ENCODE peak calls at places on chromosome 5, in five cellular contexts. Z is GM12878, Q is HCT116, D is SK-N-SH, S is H1. R is an unnamed sample.

GRCh38 chr5:51960617-51961115 is 577.4 kb downstream of the ISL1 start:
- DNase-seq in D (peak), S (no peak), Z (no peak), Q (peak), R (no peak)

GRCh38 chr5:32928761-32929160 is 217.6 kb downstream of the NPR3 start:
- DNase-seq in S (no peak), Z (no peak), D (no peak), Q (no peak), R (no peak)

GRCh38 chr5:56900858-56901578 is 8.4 kb upstream of the SETD9 start:
- DNase-seq in Z (no peak), D (peak), Q (peak), S (no peak), R (peak)

GRCh38 chr5:53616939-53617549 is 56.6 kb downstream of the NDUFS4 start:
- DNase-seq in S (no peak), D (no peak), Z (no peak), Q (no peak), R (peak)

GRCh38 chr5:110335361-110336046 is 391.0 kb downstream of the TMEM232 start:
- DNase-seq in S (no peak), D (no peak), Z (no peak), Q (no peak), R (no peak)

GRCh38 chr5:128681764-128682664 is 144.0 kb upstream of the FBN2 start:
- DNase-seq in S (no peak), Z (no peak), Q (peak), D (no peak), R (no peak)

GRCh38 chr5:95812100-95812472 is 10.4 kb downstream of the GLRX start:
- DNase-seq in S (no peak), Q (no peak), Z (no peak), D (peak), R (no peak)

GRCh38 chr5:180439911-180440769 is 54.0 kb upstream of the CNOT6 start:
- DNase-seq in S (peak), D (no peak), Q (no peak), Z (no peak), R (no peak)

GRCh38 chr5:103804714-103805113 is 242.1 kb upstream of the NUDT12 start:
- DNase-seq in Q (no peak), D (no peak), Z (no peak), S (no peak), R (no peak)

GRCh38 chr5:119074419-119074818 is 3.5 kb downstream of the DMXL1 start:
- DNase-seq in Q (no peak), S (no peak), Z (peak), D (no peak), R (no peak)

GRCh38 chr5:56873056-56873455 is 36.3 kb upstream of the SETD9 start:
- DNase-seq in S (no peak), Q (no peak), Z (no peak), D (no peak), R (no peak)

GRCh38 chr5:178293400-178293799 is 60.8 kb upstream of the PHYKPL start:
- DNase-seq in Z (no peak), Q (no peak), D (peak), S (no peak), R (no peak)

GRCh38 chr5:82594097-82594496 is 315.9 kb upstream of the RPS23 start:
- DNase-seq in S (no peak), Q (no peak), D (no peak), Z (no peak), R (no peak)

GRCh38 chr5:174172104-174172965 is 126.8 kb downstream of the NSG2 start:
- DNase-seq in S (no peak), Q (no peak), D (no peak), Z (no peak), R (no peak)

GRCh38 chr5:139794067-139794846 is 1.4 kb upstream of the PSD2 start:
- DNase-seq in D (no peak), Z (no peak), Q (no peak), S (no peak), R (no peak)

GRCh38 chr5:139797856-139798510 is 2.4 kb downstream of the PSD2 start:
- DNase-seq in Q (no peak), S (no peak), D (no peak), Z (no peak), R (no peak)

GRCh38 chr5:139797335-139797734 is 1.7 kb downstream of the PSD2 start:
- DNase-seq in D (no peak), S (no peak), Q (no peak), Z (no peak), R (no peak)

GRCh38 chr5:139796061-139796806 is 626 bp downstream of the PSD2 start:
- DNase-seq in Q (no peak), Z (no peak), S (no peak), D (peak), R (no peak)

DNA sequence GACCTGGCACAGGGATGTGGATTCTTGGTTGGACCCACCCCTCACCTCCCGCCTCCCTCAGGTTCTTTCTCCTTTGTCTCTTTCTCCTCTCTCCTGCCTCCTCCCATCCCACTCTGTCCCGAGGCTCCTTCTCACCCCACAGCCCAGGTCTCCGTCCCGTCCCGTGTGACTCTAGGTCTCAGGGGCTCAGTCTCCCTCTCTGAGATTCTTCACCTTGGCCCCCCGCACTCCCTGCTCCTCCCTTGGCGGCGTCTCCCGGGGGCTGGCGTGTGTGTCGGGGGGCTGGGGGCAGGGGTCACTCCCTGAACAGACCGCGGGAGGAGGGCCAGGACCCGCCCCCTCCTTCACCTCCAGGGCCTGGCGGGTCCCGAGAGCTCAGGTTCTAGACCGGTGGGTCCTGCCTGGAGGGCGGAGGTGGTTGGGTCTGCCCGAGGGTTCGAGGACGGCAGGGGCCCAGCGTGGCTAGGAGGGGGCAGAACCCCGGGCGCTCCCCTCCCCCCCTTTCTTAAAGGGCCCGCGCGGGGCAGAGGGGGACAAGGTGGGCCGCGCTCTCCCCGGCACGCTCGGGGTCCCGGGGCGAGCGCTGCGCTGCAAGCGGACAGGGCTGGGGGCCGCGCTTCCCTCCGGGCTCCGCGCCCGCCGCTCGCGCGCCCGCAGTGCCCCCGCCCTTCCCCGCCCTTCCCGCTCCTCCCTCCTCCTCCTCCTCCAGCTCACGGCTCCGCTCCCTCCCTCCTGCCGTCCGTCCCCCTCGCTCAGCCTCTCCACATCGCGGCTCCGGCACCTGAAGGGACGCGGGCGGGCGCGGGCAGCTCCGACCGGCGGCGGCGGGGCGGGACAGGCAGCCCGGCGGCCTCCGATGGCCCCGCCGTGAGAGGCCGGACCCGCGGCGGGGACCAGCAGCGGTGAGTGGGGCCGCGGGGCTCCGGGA is at the start of gene PSD2:
- DNase-seq in D (peak), Z (no peak), Q (no peak), S (no peak), R (peak)
- TF ChIP-seq JUND in D (no peak), Z (no peak), Q (no peak), S (no peak), R (no peak)

GRCh38 chr5:40781843-40782409 is 16.2 kb downstream of the PRKAA1 start:
- DNase-seq in Z (no peak), Q (no peak), D (no peak), S (no peak), R (no peak)
- TF ChIP-seq JUND in Z (no peak), Q (no peak), D (no peak), S (no peak), R (no peak)

GRCh38 chr5:168579987-168580508 is 880 bp upstream of the PANK3 start:
- DNase-seq in S (no peak), D (no peak), Z (no peak), Q (no peak), R (no peak)
- TF ChIP-seq JUND in S (no peak), D (no peak), Z (no peak), Q (no peak), R (no peak)

DNA sequence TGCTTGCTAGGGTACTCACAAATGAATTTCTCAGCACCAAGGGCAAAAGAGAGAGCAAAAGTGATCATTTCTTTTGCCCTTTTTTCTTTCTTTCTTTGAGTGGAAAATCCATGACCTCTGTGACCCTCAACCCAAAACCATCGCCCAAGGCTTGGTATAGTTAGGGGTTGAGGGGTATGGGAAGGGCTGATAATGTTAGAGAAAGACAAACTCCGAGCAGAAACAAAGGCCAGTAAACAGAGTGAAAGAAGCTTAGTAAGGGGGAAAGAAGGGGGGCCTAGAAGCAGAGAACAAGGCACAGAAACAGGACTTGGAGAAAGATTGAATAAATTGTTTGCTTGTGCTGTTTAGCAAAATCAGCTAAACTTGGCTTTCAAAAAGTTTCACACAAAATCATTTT is 276.6 kb downstream of the NR2F1-AS1 start:
- DNase-seq in S (no peak), Z (no peak), D (no peak), Q (no peak), R (no peak)
- TF ChIP-seq JUND in S (no peak), Z (no peak), D (no peak), Q (no peak), R (no peak)

GRCh38 chr5:152188219-152188618 is 216.9 kb downstream of the NMUR2 start:
- DNase-seq in S (no peak), Z (no peak), Q (no peak), D (no peak), R (no peak)
- TF ChIP-seq JUND in S (no peak), Z (no peak), Q (no peak), D (no peak), R (no peak)

DNA sequence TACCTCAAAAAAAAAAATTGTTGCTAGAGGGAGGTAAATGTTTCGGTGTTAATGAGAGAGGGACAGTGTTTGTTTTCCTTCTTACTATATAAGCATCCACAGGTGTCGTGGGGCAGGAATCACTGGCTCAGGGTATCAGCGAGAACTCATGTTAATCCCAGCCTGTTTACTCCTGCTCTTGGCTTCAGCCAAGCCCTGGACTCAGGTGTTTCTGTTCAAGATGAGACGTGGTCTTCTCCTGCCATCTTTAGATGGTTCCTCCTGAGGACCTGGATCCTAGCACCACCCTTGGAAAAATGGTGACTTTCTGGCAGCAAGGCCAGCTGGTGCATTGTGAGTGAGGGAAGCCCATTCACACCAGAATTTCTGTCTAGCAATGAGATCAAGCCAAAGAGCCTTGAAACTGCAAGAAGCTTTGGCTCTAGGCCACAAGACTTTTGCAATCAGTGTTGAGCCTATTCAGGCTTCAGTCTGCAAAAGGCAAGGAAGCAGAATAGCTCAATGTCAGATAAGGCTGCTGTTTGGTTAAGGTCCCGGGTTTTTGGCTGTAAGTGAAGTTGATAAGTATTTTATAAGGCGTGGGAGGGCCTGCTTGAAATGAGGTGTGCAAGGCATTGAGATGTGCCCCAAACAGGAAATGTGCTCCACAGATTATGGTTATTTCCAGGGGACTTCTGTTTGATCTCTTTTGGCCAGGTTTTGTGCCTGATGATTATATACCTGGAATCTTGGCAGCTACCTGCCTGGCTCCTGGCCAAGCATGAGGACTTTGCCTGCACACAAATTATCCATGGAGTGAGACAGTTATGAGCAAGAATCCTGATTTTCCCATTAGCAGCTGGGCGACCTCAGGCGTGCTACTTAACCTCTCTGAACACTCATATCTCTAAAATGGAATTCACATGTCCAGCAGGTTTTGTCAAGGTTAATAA is 99.8 kb downstream of the TENT4A start:
- DNase-seq in Q (no peak), D (no peak), S (no peak), Z (no peak), R (no peak)
- TF ChIP-seq JUND in Q (no peak), D (no peak), S (no peak), Z (no peak), R (no peak)

GRCh38 chr5:171419663-171420428 is 399 bp downstream of the FGF18 start:
- DNase-seq in Z (no peak), D (peak), S (no peak), Q (no peak), R (peak)
- TF ChIP-seq JUND in Z (no peak), D (no peak), S (no peak), Q (no peak), R (no peak)

GRCh38 chr5:8953016-8953415 is 592.9 kb downstream of the SEMA5A start:
- DNase-seq in S (no peak), D (no peak), Z (peak), Q (no peak), R (no peak)

GRCh38 chr5:8953911-8954310 is 592.0 kb downstream of the SEMA5A start:
- DNase-seq in D (no peak), Z (no peak), S (no peak), Q (no peak), R (no peak)

GRCh38 chr5:8958602-8959001 is 587.3 kb downstream of the SEMA5A start:
- DNase-seq in Q (no peak), S (no peak), Z (no peak), D (no peak), R (no peak)

GRCh38 chr5:8954801-8955200 is 591.1 kb downstream of the SEMA5A start:
- DNase-seq in Z (no peak), Q (no peak), S (no peak), D (peak), R (no peak)

DNA sequence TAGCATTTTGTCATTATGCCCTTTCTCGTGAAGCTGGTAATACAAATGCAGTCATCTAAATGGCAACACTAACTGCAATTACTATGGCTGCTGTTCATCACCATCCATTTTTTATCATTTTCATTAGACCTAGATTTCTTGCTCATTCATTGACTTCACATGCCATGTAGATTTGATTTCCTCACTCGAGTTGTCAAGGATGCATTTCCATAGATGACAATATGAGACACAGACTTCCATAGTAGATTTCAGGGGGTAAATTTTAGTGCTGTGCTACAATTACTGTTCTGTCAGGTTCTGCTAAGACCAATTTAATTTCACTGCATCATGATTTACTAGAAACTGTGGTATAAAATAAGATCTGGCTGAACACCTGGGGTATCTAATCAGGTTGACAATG is 589.2 kb downstream of the SEMA5A start:
- DNase-seq in Z (no peak), S (no peak), Q (no peak), D (no peak), R (no peak)
- TF ChIP-seq JUND in Z (no peak), S (no peak), Q (no peak), D (no peak), R (no peak)

DNA sequence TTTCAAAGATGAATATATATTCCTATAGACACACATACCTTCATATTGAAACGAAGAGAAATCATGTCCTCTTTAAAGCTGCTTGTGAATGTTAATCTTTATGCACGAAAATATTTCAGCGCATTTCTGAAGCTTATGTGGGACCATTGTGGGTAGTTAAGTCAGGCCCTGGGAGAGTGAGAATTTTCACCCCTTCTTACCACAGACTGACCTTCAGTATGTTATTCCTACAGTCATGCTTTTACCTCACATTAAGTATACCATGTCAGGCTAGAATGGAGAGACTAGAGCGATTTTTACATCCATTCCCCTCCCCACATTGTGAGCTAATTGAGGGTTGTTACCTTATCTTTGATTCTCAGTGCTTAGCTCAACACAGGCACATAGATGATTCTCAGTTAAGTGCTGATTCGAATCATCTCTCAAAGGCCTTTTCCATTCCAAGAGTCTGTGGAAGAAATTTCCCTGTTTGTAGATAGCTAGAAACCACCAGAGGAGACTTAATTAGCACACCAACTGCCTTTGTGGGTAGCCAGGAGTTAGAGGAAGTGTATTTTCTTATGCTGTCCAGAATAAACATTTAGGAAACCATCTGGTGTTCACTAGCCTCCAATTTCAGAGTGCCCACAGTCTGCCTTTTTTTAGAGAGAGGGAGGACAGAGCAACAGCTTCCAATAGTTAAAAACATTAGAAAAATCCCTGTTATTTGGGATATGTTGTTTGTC is 110.5 kb downstream of the MEGF10 start:
- DNase-seq in Z (no peak), S (no peak), D (no peak), Q (no peak), R (no peak)
- TF ChIP-seq JUND in Z (no peak), S (no peak), D (no peak), Q (no peak), R (no peak)

GRCh38 chr5:112529525-112529924 is 110.4 kb upstream of the EPB41L4A start:
- DNase-seq in S (no peak), Z (no peak), D (peak), Q (peak), R (peak)
- TF ChIP-seq JUND in S (no peak), Z (no peak), D (no peak), Q (no peak), R (no peak)

R was measured in T47D.